ENCODE peak calls at places on chromosomes 5 and 9, in ten cellular contexts. Z is esophagus muscularis mucosa, D is tibial nerve, F is iPS DF 6.9, H is left ventricle myocardium inferior, Q is neuronal stem cell, L is heart right ventricle, G is PC-3, C is IMR-90, B is ovary. P is an unnamed sample.
A peak's percentile ranks its signal among the peaks of the same experiment; 100 is the strongest.

GRCh38 chr9:95788486-95789110 is 86.9 kb upstream of the ERCC6L2 start:
- DNase-seq in L (no peak), H (no peak), Q (no peak), G (no peak), D (no peak), Z (no peak), F (no peak), B (no peak), C (no peak), P (no peak)

GRCh38 chr9:99356512-99356971 is 134.5 kb downstream of the SEC61B start:
- DNase-seq in F (no peak), D (peak; percentile 41), G (no peak), Z (no peak), B (no peak), C (no peak), L (peak; percentile 53), Q (no peak), H (peak; percentile 72), P (no peak)

GRCh38 chr5:117110548-117110947 is 535.9 kb upstream of the SEMA6A start:
- DNase-seq in B (no peak), D (no peak), Z (no peak), G (no peak), H (no peak), Q (no peak), L (no peak), F (no peak), C (no peak), P (no peak)

GRCh38 chr5:10704949-10705621 is 55.9 kb downstream of the DAP start:
- DNase-seq in B (no peak), D (no peak), Z (no peak), C (peak; percentile 86), H (no peak), G (peak; percentile 100), F (no peak), Q (no peak), L (no peak), P (no peak)

GRCh38 chr5:36443941-36444340 is 142.2 kb upstream of the RANBP3L start:
- DNase-seq in Q (no peak), H (no peak), B (no peak), D (no peak), Z (no peak), G (no peak), C (no peak), F (no peak), L (no peak), P (no peak)

GRCh38 chr5:69202497-69202896 is 13.1 kb downstream of the CENPH start:
- DNase-seq in L (no peak), H (no peak), C (peak; percentile 43), D (no peak), Z (no peak), G (no peak), B (no peak), F (no peak), Q (no peak), P (no peak)

GRCh38 chr5:30765227-30765626 is 428.3 kb upstream of the CDH6 start:
- DNase-seq in B (no peak), Q (no peak), F (no peak), Z (no peak), D (no peak), G (peak; percentile 41), C (peak; percentile 88), H (no peak), L (no peak), P (no peak)

GRCh38 chr5:5326126-5326758 is 96.2 kb upstream of the ICE1 start:
- DNase-seq in C (no peak), L (no peak), G (no peak), D (no peak), F (no peak), H (no peak), Q (peak; percentile 30), B (no peak), Z (no peak), P (no peak)

GRCh38 chr9:14437336-14438231 is 123.6 kb upstream of the NFIB start:
- DNase-seq in G (no peak), Q (no peak), C (no peak), Z (no peak), B (no peak), D (no peak), H (no peak), F (no peak), L (peak; percentile 23), P (no peak)

GRCh38 chr5:65102501-65102825 is 333.7 kb downstream of the CWC27 start:
- DNase-seq in L (no peak), Q (no peak), C (no peak), D (no peak), G (no peak), H (no peak), B (peak; percentile 18), Z (no peak), F (no peak), P (no peak)

GRCh38 chr9:86892576-86892975 is 54.7 kb downstream of the GAS1 start:
- DNase-seq in G (no peak), C (peak; percentile 30), Q (no peak), L (no peak), H (no peak), Z (peak; percentile 26), D (no peak), B (no peak), F (no peak), P (no peak)

GRCh38 chr9:93010696-93011095 is 47.8 kb upstream of the SUSD3 start:
- DNase-seq in D (no peak), Z (no peak), F (no peak), L (no peak), B (no peak), G (no peak), H (no peak), Q (no peak), C (no peak), P (no peak)

GRCh38 chr9:107539427-107540154 is 50.0 kb upstream of the KLF4 start:
- DNase-seq in C (no peak), Q (no peak), H (peak; percentile 31), F (peak; percentile 55), B (no peak), G (peak; percentile 24), Z (no peak), D (peak; percentile 45), L (no peak), P (no peak)

GRCh38 chr9:131469369-131469768 is 33.3 kb upstream of the POMT1 start:
- DNase-seq in Q (no peak), F (no peak), Z (no peak), B (no peak), H (no peak), C (no peak), G (peak; percentile 1), D (no peak), L (no peak), P (no peak)

GRCh38 chr9:31606678-31607077 is 777.8 kb upstream of the ACO1 start:
- DNase-seq in G (no peak), H (no peak), C (no peak), Q (no peak), F (no peak), D (no peak), B (no peak), L (no peak), Z (no peak), P (no peak)

GRCh38 chr5:87150630-87151029 is 117.1 kb upstream of the RASA1 start:
- DNase-seq in G (peak; percentile 75), B (no peak), Z (no peak), L (no peak), Q (no peak), H (no peak), D (no peak), C (no peak), F (no peak), P (no peak)

GRCh38 chr9:7500521-7500920 is 299.1 kb downstream of the DMAC1 start:
- DNase-seq in C (no peak), B (no peak), Q (no peak), H (no peak), G (no peak), Z (no peak), L (no peak), D (no peak), F (no peak), P (no peak)

GRCh38 chr5:115947260-115947659 is 15.0 kb upstream of the LVRN start:
- DNase-seq in F (no peak), L (no peak), G (no peak), H (no peak), Z (no peak), D (no peak), Q (no peak), C (peak; percentile 76), B (no peak), P (no peak)

GRCh38 chr9:136431782-136432350 is 7.8 kb downstream of the INPP5E start:
- DNase-seq in C (no peak), H (no peak), Z (no peak), G (no peak), Q (no peak), B (no peak), D (no peak), L (no peak), F (no peak), P (no peak)

GRCh38 chr9:129497064-129497836 is 123.7 kb downstream of the C9orf50 start:
- DNase-seq in Z (no peak), F (no peak), D (no peak), L (peak; percentile 51), G (no peak), C (no peak), Q (no peak), B (peak; percentile 72), H (peak; percentile 47), P (no peak)
- H3K4me1 ChIP-seq in Z (peaks cover 55% of the 10 kb centered on the region), F (peaks cover 10% of the 10 kb centered on the region), D (peaks cover 42% of the 10 kb centered on the region), L (peaks cover 54% of the 10 kb centered on the region), G (peaks cover 20% of the 10 kb centered on the region), C (peaks cover 40% of the 10 kb centered on the region), Q (peaks cover 43% of the 10 kb centered on the region), B (peaks cover 25% of the 10 kb centered on the region), H (peaks cover 82% of the 10 kb centered on the region), P (peaks cover 20% of the 10 kb centered on the region)

GRCh38 chr5:52682492-52682891 is 105.2 kb upstream of the ITGA1 start:
- DNase-seq in C (no peak), H (no peak), F (no peak), G (no peak), Q (no peak), L (no peak), Z (no peak), D (no peak), B (no peak), P (no peak)

GRCh38 chr5:52685621-52686370 is 101.9 kb upstream of the ITGA1 start:
- DNase-seq in D (no peak), Z (no peak), L (no peak), H (no peak), F (no peak), Q (no peak), B (no peak), C (no peak), G (peak; percentile 3), P (no peak)

GRCh38 chr5:52684056-52684455 is 103.7 kb upstream of the ITGA1 start:
- DNase-seq in Z (no peak), G (no peak), D (no peak), C (peak; percentile 39), H (no peak), Q (no peak), F (no peak), B (no peak), L (no peak), P (no peak)
- H3K4me3 ChIP-seq in Z (no peak overlapping the region), G (no peak overlapping the region), D (no peak overlapping the region), C (no peak overlapping the region), H (no peak overlapping the region), Q (no peak overlapping the region), F (no peak overlapping the region), B (no peak overlapping the region), L (no peak overlapping the region), P (no peak overlapping the region)

GRCh38 chr9:4815381-4815956 is 22.7 kb downstream of the RCL1 start:
- DNase-seq in F (no peak), Z (no peak), L (no peak), Q (no peak), H (no peak), G (no peak), D (no peak), C (no peak), B (no peak), P (no peak)
- H3K4me1 ChIP-seq in F (no peaks in the 10 kb centered on the region), Z (no peaks in the 10 kb centered on the region), L (no peaks in the 10 kb centered on the region), Q (no peaks in the 10 kb centered on the region), H (no peaks in the 10 kb centered on the region), G (peaks cover 8% of the 10 kb centered on the region), D (no peaks in the 10 kb centered on the region), C (peaks cover 4% of the 10 kb centered on the region), B (no peaks in the 10 kb centered on the region), P (no peaks in the 10 kb centered on the region)

GRCh38 chr5:76851713-76852369 is 2.0 kb downstream of the S100Z start:
- DNase-seq in H (peak; percentile 26), C (no peak), G (no peak), L (peak; percentile 22), Z (no peak), B (no peak), Q (no peak), F (no peak), D (no peak), P (no peak)
- H3K4me3 ChIP-seq in H (no peak overlapping the region), C (no peak overlapping the region), G (no peak overlapping the region), L (peak overlapping the region; percentile 35), Z (no peak overlapping the region), B (no peak overlapping the region), Q (no peak overlapping the region), F (no peak overlapping the region), D (no peak overlapping the region), P (no peak overlapping the region)

P was measured in naive thymus-derived CD4-positive, alpha-beta T cell.